ENCODE peak calls at places on chromosomes 4 and X, in five cellular contexts. One of them, this sample, is unnamed.

GRCh38 chr4:47349323-47349722 is 114.2 kb downstream of the COMMD8 start:
- DNase-seq in SJSA1: peak; percentile 75
- DNase-seq in lung: no peak
- DNase-seq in fibroblast of pulmonary artery: peak; percentile 28
- DNase-seq in A549: no peak
- DNase-seq in this sample: no peak

GRCh38 chr4:108772402-108772801 is 9.5 kb upstream of the ETNPPL start:
- DNase-seq in fibroblast of pulmonary artery: no peak
- DNase-seq in lung: no peak
- DNase-seq in SJSA1: no peak
- DNase-seq in A549: no peak
- DNase-seq in this sample: no peak

GRCh38 chrX:12307961-12308360 is 169.7 kb downstream of the FRMPD4 start:
- DNase-seq in fibroblast of pulmonary artery: no peak
- DNase-seq in A549: no peak
- DNase-seq in SJSA1: no peak
- DNase-seq in lung: no peak
- DNase-seq in this sample: no peak

GRCh38 chr4:9765091-9765490 is 16.3 kb upstream of the DRD5 start:
- DNase-seq in lung: no peak
- DNase-seq in A549: no peak
- DNase-seq in SJSA1: no peak
- DNase-seq in fibroblast of pulmonary artery: peak; percentile 42
- DNase-seq in this sample: peak; percentile 9

GRCh38 chr4:89528525-89529133 is 221.0 kb upstream of the GPRIN3 start:
- DNase-seq in SJSA1: no peak
- DNase-seq in fibroblast of pulmonary artery: no peak
- DNase-seq in A549: no peak
- DNase-seq in lung: no peak
- DNase-seq in this sample: no peak

GRCh38 chr4:65310586-65310985 is 359.7 kb downstream of the EPHA5 start:
- DNase-seq in lung: no peak
- DNase-seq in fibroblast of pulmonary artery: no peak
- DNase-seq in A549: no peak
- DNase-seq in SJSA1: no peak
- DNase-seq in this sample: no peak

GRCh38 chr4:95170176-95170575 is 378.6 kb downstream of the UNC5C start:
- DNase-seq in lung: no peak
- DNase-seq in SJSA1: no peak
- DNase-seq in A549: no peak
- DNase-seq in fibroblast of pulmonary artery: no peak
- DNase-seq in this sample: no peak

GRCh38 chr4:124276461-124276860 is 436.1 kb downstream of the ANKRD50 start:
- DNase-seq in A549: no peak
- DNase-seq in lung: no peak
- DNase-seq in SJSA1: peak; percentile 25
- DNase-seq in fibroblast of pulmonary artery: no peak
- DNase-seq in this sample: no peak

GRCh38 chr4:64250488-64250887 is 158.8 kb downstream of the TECRL start:
- DNase-seq in lung: no peak
- DNase-seq in fibroblast of pulmonary artery: no peak
- DNase-seq in A549: no peak
- DNase-seq in SJSA1: no peak
- DNase-seq in this sample: no peak

GRCh38 chr4:122548452-122548851 is 72.4 kb downstream of the IL21 start:
- DNase-seq in SJSA1: no peak
- DNase-seq in fibroblast of pulmonary artery: peak; percentile 88
- DNase-seq in A549: no peak
- DNase-seq in lung: no peak
- DNase-seq in this sample: peak; percentile 7

GRCh38 chrX:68846536-68846935 is 17.7 kb downstream of the EFNB1 start:
- DNase-seq in lung: no peak
- DNase-seq in SJSA1: no peak
- DNase-seq in fibroblast of pulmonary artery: no peak
- DNase-seq in A549: no peak
- DNase-seq in this sample: no peak

GRCh38 chrX:39936886-39937770 is 160.6 kb downstream of the BCOR start:
- DNase-seq in A549: no peak
- DNase-seq in fibroblast of pulmonary artery: no peak
- DNase-seq in lung: no peak
- DNase-seq in SJSA1: peak; percentile 37
- DNase-seq in this sample: no peak

GRCh38 chr4:167555338-167556022 is 321.2 kb upstream of the SPOCK3 start:
- DNase-seq in SJSA1: no peak
- DNase-seq in lung: no peak
- DNase-seq in A549: no peak
- DNase-seq in fibroblast of pulmonary artery: peak; percentile 41
- DNase-seq in this sample: no peak

GRCh38 chrX:15146515-15146914 is 123.4 kb downstream of the ASB9 start:
- DNase-seq in lung: no peak
- DNase-seq in A549: no peak
- DNase-seq in SJSA1: no peak
- DNase-seq in fibroblast of pulmonary artery: peak; percentile 3
- DNase-seq in this sample: no peak